ENCODE peak calls at places on chromosomes 1 and 21, in nine cellular contexts. One of them, this sample, is unnamed.

GRCh38 chr1:15146971-15147376 is 6.6 kb upstream of the TMEM51 start:
- DNase-seq in spleen: no peak
- DNase-seq in uterus: no peak
- DNase-seq in heart right ventricle: no peak
- DNase-seq in retinal pigment epithelial cell: no peak
- DNase-seq in psoas muscle: no peak
- DNase-seq in AG10803: no peak
- DNase-seq in body of pancreas: peak
- DNase-seq in endothelial cell: no peak
- DNase-seq in this sample: no peak

GRCh38 chr1:208155243-208155642 is 88.9 kb downstream of the PLXNA2 start:
- DNase-seq in psoas muscle: no peak
- DNase-seq in body of pancreas: no peak
- DNase-seq in AG10803: no peak
- DNase-seq in spleen: no peak
- DNase-seq in uterus: no peak
- DNase-seq in heart right ventricle: no peak
- DNase-seq in retinal pigment epithelial cell: no peak
- DNase-seq in endothelial cell: no peak
- DNase-seq in this sample: no peak

GRCh38 chr1:2190491-2190976 is 4.0 kb downstream of the FAAP20 start:
- DNase-seq in uterus: peak
- DNase-seq in spleen: no peak
- DNase-seq in psoas muscle: no peak
- DNase-seq in endothelial cell: no peak
- DNase-seq in body of pancreas: no peak
- DNase-seq in AG10803: no peak
- DNase-seq in heart right ventricle: no peak
- DNase-seq in retinal pigment epithelial cell: no peak
- DNase-seq in this sample: no peak

GRCh38 chr21:21200103-21200938 is 202.1 kb downstream of the NCAM2 start:
- DNase-seq in spleen: no peak
- DNase-seq in heart right ventricle: no peak
- DNase-seq in uterus: peak
- DNase-seq in retinal pigment epithelial cell: peak
- DNase-seq in AG10803: peak
- DNase-seq in endothelial cell: no peak
- DNase-seq in psoas muscle: peak
- DNase-seq in body of pancreas: no peak
- DNase-seq in this sample: peak

GRCh38 chr1:28553229-28553930 is 495 bp downstream of the TRNAU1AP start:
- DNase-seq in uterus: no peak
- DNase-seq in endothelial cell: peak
- DNase-seq in heart right ventricle: peak
- DNase-seq in AG10803: peak
- DNase-seq in body of pancreas: no peak
- DNase-seq in psoas muscle: peak
- DNase-seq in spleen: peak
- DNase-seq in retinal pigment epithelial cell: no peak
- DNase-seq in this sample: peak

GRCh38 chr1:76862447-76862846 is 4.8 kb upstream of the ST6GALNAC5 start:
- DNase-seq in uterus: no peak
- DNase-seq in endothelial cell: no peak
- DNase-seq in heart right ventricle: no peak
- DNase-seq in retinal pigment epithelial cell: no peak
- DNase-seq in spleen: no peak
- DNase-seq in body of pancreas: no peak
- DNase-seq in AG10803: peak
- DNase-seq in psoas muscle: no peak
- DNase-seq in this sample: no peak

GRCh38 chr1:2230781-2231666 is 2.9 kb downstream of the SKI start:
- DNase-seq in retinal pigment epithelial cell: no peak
- DNase-seq in AG10803: peak
- DNase-seq in uterus: peak
- DNase-seq in body of pancreas: no peak
- DNase-seq in heart right ventricle: no peak
- DNase-seq in psoas muscle: no peak
- DNase-seq in endothelial cell: no peak
- DNase-seq in spleen: peak
- DNase-seq in this sample: no peak

GRCh38 chr1:36034692-36035091 is 49.2 kb upstream of the TEKT2 start:
- DNase-seq in retinal pigment epithelial cell: peak
- DNase-seq in spleen: no peak
- DNase-seq in heart right ventricle: no peak
- DNase-seq in uterus: no peak
- DNase-seq in endothelial cell: no peak
- DNase-seq in body of pancreas: no peak
- DNase-seq in AG10803: peak
- DNase-seq in psoas muscle: no peak
- DNase-seq in this sample: peak

GRCh38 chr21:17050156-17050555 is 462.7 kb upstream of the CXADR start:
- DNase-seq in uterus: no peak
- DNase-seq in retinal pigment epithelial cell: no peak
- DNase-seq in psoas muscle: no peak
- DNase-seq in body of pancreas: no peak
- DNase-seq in endothelial cell: no peak
- DNase-seq in AG10803: no peak
- DNase-seq in spleen: no peak
- DNase-seq in heart right ventricle: no peak
- DNase-seq in this sample: no peak

GRCh38 chr1:235304549-235305451 is 23.2 kb downstream of the ARID4B start:
- DNase-seq in AG10803: peak
- DNase-seq in endothelial cell: no peak
- DNase-seq in retinal pigment epithelial cell: no peak
- DNase-seq in psoas muscle: no peak
- DNase-seq in uterus: no peak
- DNase-seq in spleen: no peak
- DNase-seq in body of pancreas: no peak
- DNase-seq in heart right ventricle: no peak
- DNase-seq in this sample: peak

GRCh38 chr1:154557248-154557938 is 1.1 kb downstream of the UBE2Q1 start:
- DNase-seq in spleen: no peak
- DNase-seq in AG10803: no peak
- DNase-seq in retinal pigment epithelial cell: no peak
- DNase-seq in heart right ventricle: no peak
- DNase-seq in uterus: no peak
- DNase-seq in body of pancreas: no peak
- DNase-seq in endothelial cell: no peak
- DNase-seq in psoas muscle: no peak
- DNase-seq in this sample: no peak

GRCh38 chr1:1197551-1198422 is 8.6 kb downstream of the TNFRSF18 start:
- DNase-seq in endothelial cell: peak
- DNase-seq in AG10803: no peak
- DNase-seq in uterus: no peak
- DNase-seq in body of pancreas: no peak
- DNase-seq in retinal pigment epithelial cell: no peak
- DNase-seq in heart right ventricle: peak
- DNase-seq in psoas muscle: peak
- DNase-seq in spleen: peak
- DNase-seq in this sample: no peak

GRCh38 chr1:168088511-168089325 is 48.0 kb downstream of the GPR161 start:
- DNase-seq in spleen: no peak
- DNase-seq in heart right ventricle: no peak
- DNase-seq in uterus: no peak
- DNase-seq in endothelial cell: no peak
- DNase-seq in body of pancreas: no peak
- DNase-seq in psoas muscle: no peak
- DNase-seq in AG10803: no peak
- DNase-seq in retinal pigment epithelial cell: no peak
- DNase-seq in this sample: no peak

GRCh38 chr1:168087696-168088095 is 49.0 kb downstream of the GPR161 start:
- DNase-seq in AG10803: no peak
- DNase-seq in psoas muscle: no peak
- DNase-seq in uterus: no peak
- DNase-seq in heart right ventricle: no peak
- DNase-seq in spleen: no peak
- DNase-seq in endothelial cell: no peak
- DNase-seq in retinal pigment epithelial cell: no peak
- DNase-seq in body of pancreas: no peak
- DNase-seq in this sample: no peak

GRCh38 chr1:168085401-168085872 is 51.3 kb downstream of the GPR161 start:
- DNase-seq in retinal pigment epithelial cell: no peak
- DNase-seq in spleen: no peak
- DNase-seq in body of pancreas: peak
- DNase-seq in heart right ventricle: peak
- DNase-seq in AG10803: peak
- DNase-seq in psoas muscle: peak
- DNase-seq in endothelial cell: no peak
- DNase-seq in uterus: peak
- DNase-seq in this sample: no peak

GRCh38 chr1:168084396-168085231 is 52.1 kb downstream of the GPR161 start:
- DNase-seq in retinal pigment epithelial cell: no peak
- DNase-seq in spleen: peak
- DNase-seq in heart right ventricle: peak
- DNase-seq in uterus: peak
- DNase-seq in psoas muscle: peak
- DNase-seq in AG10803: peak
- DNase-seq in body of pancreas: peak
- DNase-seq in endothelial cell: peak
- DNase-seq in this sample: peak

GRCh38 chr1:168086438-168086837 is 50.3 kb downstream of the GPR161 start:
- DNase-seq in retinal pigment epithelial cell: no peak
- DNase-seq in psoas muscle: no peak
- DNase-seq in spleen: no peak
- DNase-seq in heart right ventricle: no peak
- DNase-seq in uterus: no peak
- DNase-seq in AG10803: no peak
- DNase-seq in body of pancreas: no peak
- DNase-seq in endothelial cell: no peak
- DNase-seq in this sample: no peak
- TF ChIP-seq CTCF in retinal pigment epithelial cell: peak
- TF ChIP-seq CTCF in psoas muscle: no peak
- TF ChIP-seq CTCF in spleen: no peak
- TF ChIP-seq CTCF in heart right ventricle: no peak
- TF ChIP-seq CTCF in uterus: no peak
- TF ChIP-seq CTCF in AG10803: no peak
- TF ChIP-seq CTCF in body of pancreas: no peak
- TF ChIP-seq CTCF in endothelial cell: no peak
- TF ChIP-seq CTCF in this sample: no peak

DNA sequence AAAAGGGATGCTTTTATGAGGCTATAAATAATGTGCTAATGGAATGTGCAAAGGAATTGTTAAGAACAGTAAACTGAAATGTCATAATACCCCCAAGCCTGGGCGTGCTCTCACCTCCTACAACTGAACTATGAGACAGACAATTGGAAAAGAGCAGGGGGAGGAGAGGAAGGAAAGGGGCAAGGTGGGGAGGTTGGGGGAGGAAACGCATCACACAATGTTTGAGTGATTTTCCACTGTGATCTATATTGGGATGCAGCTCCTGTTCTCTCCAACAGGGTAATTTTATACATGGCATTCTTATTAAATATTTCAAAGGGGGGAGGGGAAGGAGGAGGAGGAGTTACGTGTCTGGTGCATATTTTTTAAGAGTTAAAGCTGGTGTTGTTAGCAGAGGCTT is 107.6 kb upstream of the ESRRG start:
- DNase-seq in retinal pigment epithelial cell: no peak
- DNase-seq in psoas muscle: no peak
- DNase-seq in AG10803: no peak
- DNase-seq in uterus: no peak
- DNase-seq in heart right ventricle: no peak
- DNase-seq in endothelial cell: no peak
- DNase-seq in body of pancreas: no peak
- DNase-seq in spleen: no peak
- DNase-seq in this sample: no peak
- TF ChIP-seq CTCF in retinal pigment epithelial cell: no peak
- TF ChIP-seq CTCF in psoas muscle: no peak
- TF ChIP-seq CTCF in AG10803: no peak
- TF ChIP-seq CTCF in uterus: no peak
- TF ChIP-seq CTCF in heart right ventricle: no peak
- TF ChIP-seq CTCF in endothelial cell: peak
- TF ChIP-seq CTCF in body of pancreas: no peak
- TF ChIP-seq CTCF in spleen: no peak
- TF ChIP-seq CTCF in this sample: no peak

DNA sequence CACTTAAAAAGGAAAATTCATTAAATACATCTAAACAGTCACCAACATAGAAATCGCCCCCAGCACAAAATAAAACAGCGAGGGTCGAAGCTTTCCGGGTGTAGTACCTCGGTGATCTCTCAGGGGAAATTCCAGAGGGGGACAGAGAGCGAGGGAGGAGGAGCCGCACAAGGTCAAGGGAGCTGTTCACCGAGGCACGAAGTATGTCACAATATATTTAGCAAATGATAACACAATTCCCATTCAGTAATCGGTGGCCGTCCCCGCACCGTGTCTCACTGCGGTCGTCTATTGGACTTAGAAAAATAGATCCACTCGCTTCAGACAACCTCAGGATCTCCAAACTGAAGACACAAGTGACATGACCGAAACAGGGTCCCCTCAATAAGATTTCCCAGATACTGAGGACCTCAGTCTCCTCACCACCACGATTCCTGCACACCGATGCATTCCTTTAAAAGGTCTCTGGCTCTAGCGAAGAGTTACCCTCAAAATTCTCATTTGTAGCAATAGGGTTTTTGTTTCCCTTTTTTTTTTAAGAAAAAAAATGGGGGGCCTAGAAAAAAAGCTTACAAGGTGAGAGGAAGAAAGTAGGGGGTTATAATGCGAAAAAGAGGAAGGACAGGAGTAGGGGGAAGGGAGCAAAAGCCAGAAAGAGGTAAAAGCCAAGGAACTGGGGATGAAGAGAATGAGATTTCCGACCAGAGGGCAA is 1.1 kb downstream of the LPGAT1 start:
- DNase-seq in body of pancreas: peak
- DNase-seq in psoas muscle: peak
- DNase-seq in AG10803: peak
- DNase-seq in retinal pigment epithelial cell: no peak
- DNase-seq in heart right ventricle: peak
- DNase-seq in spleen: peak
- DNase-seq in uterus: peak
- DNase-seq in endothelial cell: peak
- DNase-seq in this sample: peak
- TF ChIP-seq CTCF in body of pancreas: no peak
- TF ChIP-seq CTCF in psoas muscle: no peak
- TF ChIP-seq CTCF in AG10803: peak
- TF ChIP-seq CTCF in retinal pigment epithelial cell: peak
- TF ChIP-seq CTCF in heart right ventricle: no peak
- TF ChIP-seq CTCF in spleen: no peak
- TF ChIP-seq CTCF in uterus: no peak
- TF ChIP-seq CTCF in endothelial cell: no peak
- TF ChIP-seq CTCF in this sample: no peak

GRCh38 chr1:84538599-84538998 is 32.2 kb upstream of the GNG5 start:
- DNase-seq in retinal pigment epithelial cell: no peak
- DNase-seq in psoas muscle: no peak
- DNase-seq in uterus: no peak
- DNase-seq in spleen: no peak
- DNase-seq in body of pancreas: no peak
- DNase-seq in endothelial cell: no peak
- DNase-seq in AG10803: no peak
- DNase-seq in heart right ventricle: no peak
- DNase-seq in this sample: no peak

GRCh38 chr1:84540759-84541158 is 33.5 kb downstream of the CTBS start:
- DNase-seq in psoas muscle: no peak
- DNase-seq in heart right ventricle: no peak
- DNase-seq in retinal pigment epithelial cell: no peak
- DNase-seq in spleen: no peak
- DNase-seq in body of pancreas: no peak
- DNase-seq in AG10803: peak
- DNase-seq in endothelial cell: no peak
- DNase-seq in uterus: no peak
- DNase-seq in this sample: no peak

GRCh38 chr1:84539972-84540371 is 33.6 kb upstream of the GNG5 start:
- DNase-seq in body of pancreas: no peak
- DNase-seq in retinal pigment epithelial cell: no peak
- DNase-seq in uterus: no peak
- DNase-seq in endothelial cell: no peak
- DNase-seq in heart right ventricle: no peak
- DNase-seq in AG10803: no peak
- DNase-seq in spleen: no peak
- DNase-seq in psoas muscle: no peak
- DNase-seq in this sample: no peak

GRCh38 chr1:84541679-84542078 is 32.6 kb downstream of the CTBS start:
- DNase-seq in retinal pigment epithelial cell: no peak
- DNase-seq in endothelial cell: no peak
- DNase-seq in psoas muscle: no peak
- DNase-seq in body of pancreas: no peak
- DNase-seq in spleen: no peak
- DNase-seq in AG10803: peak
- DNase-seq in heart right ventricle: no peak
- DNase-seq in uterus: no peak
- DNase-seq in this sample: peak
- TF ChIP-seq CTCF in retinal pigment epithelial cell: peak
- TF ChIP-seq CTCF in endothelial cell: no peak
- TF ChIP-seq CTCF in psoas muscle: peak
- TF ChIP-seq CTCF in body of pancreas: peak
- TF ChIP-seq CTCF in spleen: no peak
- TF ChIP-seq CTCF in AG10803: no peak
- TF ChIP-seq CTCF in heart right ventricle: peak
- TF ChIP-seq CTCF in uterus: peak
- TF ChIP-seq CTCF in this sample: peak

This sample was measured in cardiac fibroblast.